ENCODE peak calls at places on chromosomes 16 and 17, in nine cellular contexts. One of them, this sample, is unnamed.

GRCh38 chr16:85935957-85936760 is 37.2 kb downstream of the IRF8 start:
- DNase-seq in GM04504: no peak
- DNase-seq in BJ: no peak
- DNase-seq in mesothelial cell of epicardium: no peak
- DNase-seq in SHP77 treated with DMSO at 0.1 percent for 48 hours: no peak
- DNase-seq in SK-N-DZ: no peak
- DNase-seq in activated T-helper 1 cell treated with anti-CD3 and anti-CD28 coated beads, Interleukin-2, amount 50 U/mL, for 16 hours: peak; percentile 36
- DNase-seq in CD8-positive, alpha-beta memory T cell: peak; percentile 83
- DNase-seq in skeletal muscle cell: no peak
- DNase-seq in this sample: peak; percentile 65

GRCh38 chr17:39573447-39574298 is 34.0 kb downstream of the NEUROD2 start:
- DNase-seq in GM04504: peak; percentile 40
- DNase-seq in BJ: peak; percentile 29
- DNase-seq in mesothelial cell of epicardium: peak; percentile 64
- DNase-seq in SHP77 treated with DMSO at 0.1 percent for 48 hours: peak; percentile 63
- DNase-seq in SK-N-DZ: peak; percentile 70
- DNase-seq in activated T-helper 1 cell treated with anti-CD3 and anti-CD28 coated beads, Interleukin-2, amount 50 U/mL, for 16 hours: no peak
- DNase-seq in CD8-positive, alpha-beta memory T cell: no peak
- DNase-seq in skeletal muscle cell: no peak
- DNase-seq in this sample: peak; percentile 51

GRCh38 chr17:75704963-75705875 is 16.0 kb upstream of the ITGB4 start:
- DNase-seq in GM04504: no peak
- DNase-seq in BJ: no peak
- DNase-seq in mesothelial cell of epicardium: no peak
- DNase-seq in SHP77 treated with DMSO at 0.1 percent for 48 hours: no peak
- DNase-seq in SK-N-DZ: no peak
- DNase-seq in activated T-helper 1 cell treated with anti-CD3 and anti-CD28 coated beads, Interleukin-2, amount 50 U/mL, for 16 hours: no peak
- DNase-seq in CD8-positive, alpha-beta memory T cell: no peak
- DNase-seq in skeletal muscle cell: no peak
- DNase-seq in this sample: no peak

GRCh38 chr16:86528061-86528929 is 18.0 kb downstream of the FOXF1 start:
- DNase-seq in GM04504: no peak
- DNase-seq in BJ: no peak
- DNase-seq in mesothelial cell of epicardium: no peak
- DNase-seq in SHP77 treated with DMSO at 0.1 percent for 48 hours: no peak
- DNase-seq in SK-N-DZ: no peak
- DNase-seq in activated T-helper 1 cell treated with anti-CD3 and anti-CD28 coated beads, Interleukin-2, amount 50 U/mL, for 16 hours: no peak
- DNase-seq in CD8-positive, alpha-beta memory T cell: no peak
- DNase-seq in skeletal muscle cell: no peak
- DNase-seq in this sample: no peak

GRCh38 chr17:76909971-76910760 is 42.0 kb downstream of the MGAT5B start:
- DNase-seq in GM04504: peak; percentile 9
- DNase-seq in BJ: no peak
- DNase-seq in mesothelial cell of epicardium: peak; percentile 88
- DNase-seq in SHP77 treated with DMSO at 0.1 percent for 48 hours: no peak
- DNase-seq in SK-N-DZ: no peak
- DNase-seq in activated T-helper 1 cell treated with anti-CD3 and anti-CD28 coated beads, Interleukin-2, amount 50 U/mL, for 16 hours: no peak
- DNase-seq in CD8-positive, alpha-beta memory T cell: no peak
- DNase-seq in skeletal muscle cell: no peak
- DNase-seq in this sample: no peak

GRCh38 chr16:84585886-84586285 is 32.0 kb downstream of the COTL1 start:
- DNase-seq in GM04504: no peak
- DNase-seq in BJ: no peak
- DNase-seq in mesothelial cell of epicardium: no peak
- DNase-seq in SHP77 treated with DMSO at 0.1 percent for 48 hours: no peak
- DNase-seq in SK-N-DZ: peak; percentile 79
- DNase-seq in activated T-helper 1 cell treated with anti-CD3 and anti-CD28 coated beads, Interleukin-2, amount 50 U/mL, for 16 hours: no peak
- DNase-seq in CD8-positive, alpha-beta memory T cell: no peak
- DNase-seq in skeletal muscle cell: no peak
- DNase-seq in this sample: no peak

GRCh38 chr17:1031711-1032110 is 34.8 kb downstream of the TIMM22 start:
- DNase-seq in GM04504: no peak
- DNase-seq in BJ: no peak
- DNase-seq in mesothelial cell of epicardium: no peak
- DNase-seq in SHP77 treated with DMSO at 0.1 percent for 48 hours: no peak
- DNase-seq in SK-N-DZ: no peak
- DNase-seq in activated T-helper 1 cell treated with anti-CD3 and anti-CD28 coated beads, Interleukin-2, amount 50 U/mL, for 16 hours: no peak
- DNase-seq in CD8-positive, alpha-beta memory T cell: no peak
- DNase-seq in skeletal muscle cell: no peak
- DNase-seq in this sample: no peak

GRCh38 chr17:9529033-9529748 is 46.4 kb downstream of the STX8 start:
- DNase-seq in GM04504: no peak
- DNase-seq in BJ: no peak
- DNase-seq in mesothelial cell of epicardium: no peak
- DNase-seq in SHP77 treated with DMSO at 0.1 percent for 48 hours: no peak
- DNase-seq in SK-N-DZ: no peak
- DNase-seq in activated T-helper 1 cell treated with anti-CD3 and anti-CD28 coated beads, Interleukin-2, amount 50 U/mL, for 16 hours: no peak
- DNase-seq in CD8-positive, alpha-beta memory T cell: no peak
- DNase-seq in skeletal muscle cell: no peak
- DNase-seq in this sample: peak; percentile 2

GRCh38 chr17:57665128-57665527 is 80.0 kb downstream of the CCDC182 start:
- DNase-seq in GM04504: no peak
- DNase-seq in BJ: no peak
- DNase-seq in mesothelial cell of epicardium: no peak
- DNase-seq in SHP77 treated with DMSO at 0.1 percent for 48 hours: no peak
- DNase-seq in SK-N-DZ: peak; percentile 46
- DNase-seq in activated T-helper 1 cell treated with anti-CD3 and anti-CD28 coated beads, Interleukin-2, amount 50 U/mL, for 16 hours: no peak
- DNase-seq in CD8-positive, alpha-beta memory T cell: no peak
- DNase-seq in skeletal muscle cell: no peak
- DNase-seq in this sample: no peak

GRCh38 chr17:6347776-6348175 is 87.1 kb downstream of the AIPL1 start:
- DNase-seq in GM04504: no peak
- DNase-seq in BJ: no peak
- DNase-seq in mesothelial cell of epicardium: no peak
- DNase-seq in SHP77 treated with DMSO at 0.1 percent for 48 hours: no peak
- DNase-seq in SK-N-DZ: no peak
- DNase-seq in activated T-helper 1 cell treated with anti-CD3 and anti-CD28 coated beads, Interleukin-2, amount 50 U/mL, for 16 hours: no peak
- DNase-seq in CD8-positive, alpha-beta memory T cell: no peak
- DNase-seq in skeletal muscle cell: no peak
- DNase-seq in this sample: no peak

GRCh38 chr17:47311420-47311819 is 12.3 kb upstream of the EFCAB13 start:
- DNase-seq in GM04504: no peak
- DNase-seq in BJ: no peak
- DNase-seq in mesothelial cell of epicardium: no peak
- DNase-seq in SHP77 treated with DMSO at 0.1 percent for 48 hours: no peak
- DNase-seq in SK-N-DZ: no peak
- DNase-seq in activated T-helper 1 cell treated with anti-CD3 and anti-CD28 coated beads, Interleukin-2, amount 50 U/mL, for 16 hours: no peak
- DNase-seq in CD8-positive, alpha-beta memory T cell: no peak
- DNase-seq in skeletal muscle cell: no peak
- DNase-seq in this sample: no peak

GRCh38 chr16:28237754-28238357 is 26.1 kb upstream of the XPO6 start:
- DNase-seq in GM04504: no peak
- DNase-seq in BJ: no peak
- DNase-seq in mesothelial cell of epicardium: no peak
- DNase-seq in SHP77 treated with DMSO at 0.1 percent for 48 hours: no peak
- DNase-seq in SK-N-DZ: no peak
- DNase-seq in activated T-helper 1 cell treated with anti-CD3 and anti-CD28 coated beads, Interleukin-2, amount 50 U/mL, for 16 hours: no peak
- DNase-seq in CD8-positive, alpha-beta memory T cell: no peak
- DNase-seq in skeletal muscle cell: no peak
- DNase-seq in this sample: no peak

GRCh38 chr16:78175287-78175686 is 75.8 kb downstream of the WWOX start:
- DNase-seq in GM04504: no peak
- DNase-seq in BJ: no peak
- DNase-seq in mesothelial cell of epicardium: no peak
- DNase-seq in SHP77 treated with DMSO at 0.1 percent for 48 hours: no peak
- DNase-seq in SK-N-DZ: no peak
- DNase-seq in activated T-helper 1 cell treated with anti-CD3 and anti-CD28 coated beads, Interleukin-2, amount 50 U/mL, for 16 hours: no peak
- DNase-seq in CD8-positive, alpha-beta memory T cell: no peak
- DNase-seq in skeletal muscle cell: no peak
- DNase-seq in this sample: no peak

GRCh38 chr16:70563571-70563970 is 40.0 kb downstream of the SF3B3 start:
- DNase-seq in GM04504: no peak
- DNase-seq in BJ: no peak
- DNase-seq in mesothelial cell of epicardium: no peak
- DNase-seq in SHP77 treated with DMSO at 0.1 percent for 48 hours: no peak
- DNase-seq in SK-N-DZ: no peak
- DNase-seq in activated T-helper 1 cell treated with anti-CD3 and anti-CD28 coated beads, Interleukin-2, amount 50 U/mL, for 16 hours: no peak
- DNase-seq in CD8-positive, alpha-beta memory T cell: no peak
- DNase-seq in skeletal muscle cell: no peak
- DNase-seq in this sample: no peak

This sample was measured in GM18507.